ENCODE peak calls at places on chromosomes 6 and 20, in eight cellular contexts. G, N, W, M, R, P, F and T are unnamed samples.

GRCh38 chr6:149234051-149234962 is 83.2 kb upstream of the TAB2 start:
- DNase-seq in G (peak), P (peak), R (no peak), N (no peak), M (peak), F (no peak), W (peak), T (peak)

GRCh38 chr6:31898200-31899011 is 908 bp upstream of the EHMT2 start:
- DNase-seq in P (peak), M (peak), F (peak), R (peak), W (peak), G (peak), N (no peak), T (peak)

GRCh38 chr20:51525241-51526104 is 17.0 kb downstream of the NFATC2 start:
- DNase-seq in F (peak), W (peak), G (peak), N (no peak), M (no peak), R (no peak), P (peak), T (no peak)

GRCh38 chr6:132210886-132211563 is 190.2 kb downstream of the MOXD1 start:
- DNase-seq in W (no peak), R (no peak), G (no peak), P (no peak), M (no peak), F (no peak), N (no peak), T (peak)

GRCh38 chr6:155377061-155377460 is 62.8 kb upstream of the TFB1M start:
- DNase-seq in R (no peak), F (no peak), N (no peak), G (no peak), W (peak), M (no peak), P (no peak), T (peak)

GRCh38 chr6:118668761-118669411 is 17.5 kb upstream of the CEP85L start:
- DNase-seq in N (no peak), P (no peak), W (no peak), F (no peak), G (no peak), R (no peak), M (no peak), T (peak)

GRCh38 chr6:95243091-95243490 is 334.2 kb upstream of the MANEA start:
- DNase-seq in W (peak), N (no peak), F (no peak), M (no peak), G (no peak), P (no peak), R (no peak), T (no peak)

GRCh38 chr20:50304883-50305635 is 114.4 kb downstream of the CEBPB start:
- DNase-seq in F (no peak), P (no peak), G (no peak), R (no peak), N (no peak), M (no peak), W (peak), T (peak)

GRCh38 chr6:67000121-67000520 is 1293.1 kb upstream of the EYS start:
- DNase-seq in W (no peak), P (no peak), G (no peak), R (no peak), F (no peak), M (no peak), N (no peak), T (no peak)

GRCh38 chr6:163897030-163897429 is 482.5 kb downstream of the QKI start:
- DNase-seq in G (no peak), W (no peak), F (no peak), N (no peak), R (no peak), M (no peak), P (no peak), T (peak)

GRCh38 chr6:167799033-167799933 is 27.4 kb upstream of the AFDN start:
- DNase-seq in N (no peak), G (no peak), P (no peak), R (no peak), M (no peak), W (no peak), F (peak), T (no peak)

GRCh38 chr6:3023663-3024483 is 24.2 kb downstream of the NQO2 start:
- DNase-seq in M (peak), P (peak), N (peak), W (peak), R (no peak), G (peak), F (peak), T (peak)

GRCh38 chr6:26172496-26172958 is 85.3 kb downstream of the HFE start:
- DNase-seq in P (peak), M (no peak), F (no peak), W (no peak), G (peak), R (no peak), N (no peak), T (peak)

GRCh38 chr6:98525860-98526259 is 308.5 kb upstream of the POU3F2 start:
- DNase-seq in W (no peak), P (no peak), G (no peak), N (no peak), M (no peak), R (no peak), F (no peak), T (no peak)

GRCh38 chr20:15708984-15709598 is 864.2 kb downstream of the KIF16B start:
- DNase-seq in G (no peak), R (no peak), M (no peak), W (peak), F (peak), P (peak), N (no peak), T (peak)

GRCh38 chr6:149899486-149899885 is 1.6 kb upstream of the RAET1E start:
- DNase-seq in P (no peak), W (peak), G (no peak), M (no peak), F (no peak), N (no peak), R (no peak), T (no peak)

GRCh38 chr6:155372256-155372655 is 58.0 kb upstream of the TFB1M start:
- DNase-seq in M (no peak), R (no peak), G (no peak), P (no peak), N (no peak), W (no peak), F (no peak), T (no peak)

GRCh38 chr20:3483784-3484183 is 13.0 kb downstream of the ATRN start:
- DNase-seq in P (no peak), R (no peak), N (no peak), W (peak), G (no peak), M (no peak), F (no peak), T (peak)

GRCh38 chr6:163760860-163761259 is 346.3 kb downstream of the QKI start:
- DNase-seq in G (no peak), N (no peak), R (no peak), F (no peak), W (no peak), P (no peak), M (no peak), T (no peak)

GRCh38 chr20:8005033-8005432 is 14.5 kb downstream of the TMX4 start:
- DNase-seq in G (no peak), W (no peak), M (no peak), R (no peak), F (no peak), P (no peak), N (no peak), T (no peak)

GRCh38 chr20:50130995-50131394 is 18.0 kb upstream of the UBE2V1 start:
- DNase-seq in R (no peak), W (no peak), M (no peak), N (no peak), G (no peak), P (no peak), F (no peak), T (no peak)

GRCh38 chr6:140043357-140043756 is 668.9 kb upstream of the CITED2 start:
- DNase-seq in P (no peak), N (no peak), M (peak), W (peak), R (no peak), G (no peak), F (no peak), T (peak)

GRCh38 chr6:53728570-53729194 is 63.1 kb upstream of the KLHL31 start:
- DNase-seq in P (peak), M (peak), F (peak), G (peak), W (peak), N (peak), R (peak), T (peak)

GRCh38 chr6:17511084-17511483 is 89.0 kb upstream of the FAM8A1 start:
- DNase-seq in N (no peak), R (no peak), M (no peak), W (no peak), F (no peak), G (no peak), P (no peak), T (no peak)

GRCh38 chr20:1401431-1401907 is 8.6 kb upstream of the FKBP1A start:
- DNase-seq in M (no peak), P (no peak), R (no peak), F (no peak), G (no peak), W (no peak), N (no peak), T (peak)

GRCh38 chr20:24423291-24423690 is 46.1 kb upstream of the SYNDIG1 start:
- DNase-seq in F (no peak), P (no peak), R (no peak), N (no peak), G (no peak), W (no peak), M (no peak), T (no peak)

GRCh38 chr20:54163402-54163801 is 10.4 kb downstream of the CYP24A1 start:
- DNase-seq in P (no peak), G (no peak), R (no peak), W (no peak), N (no peak), F (no peak), M (no peak), T (no peak)

GRCh38 chr20:1786496-1786895 is 108.7 kb upstream of the SIRPA start:
- DNase-seq in R (no peak), M (no peak), G (no peak), P (no peak), N (no peak), F (no peak), W (no peak), T (no peak)

GRCh38 chr6:141580988-141581387 is 551.7 kb upstream of the GJE1 start:
- DNase-seq in R (no peak), F (no peak), M (no peak), W (peak), G (no peak), P (no peak), N (no peak), T (peak)

GRCh38 chr6:126963077-126963809 is 155.2 kb upstream of the RSPO3 start:
- DNase-seq in F (no peak), G (no peak), P (no peak), W (no peak), M (no peak), R (peak), N (no peak), T (no peak)

GRCh38 chr6:3194535-3195376 is 32.7 kb downstream of the TUBB2B start:
- DNase-seq in M (no peak), R (peak), G (no peak), N (no peak), F (peak), P (peak), W (no peak), T (no peak)

GRCh38 chr6:107534762-107535161 is 44.8 kb downstream of the SOBP start:
- DNase-seq in G (no peak), N (no peak), R (no peak), F (no peak), M (no peak), W (no peak), P (no peak), T (no peak)

GRCh38 chr6:125301435-125302391 is at the start of gene HDDC2:
- DNase-seq in W (peak), R (peak), M (peak), G (peak), P (peak), N (peak), F (peak), T (peak)

GRCh38 chr6:50239853-50240252 is 190.1 kb upstream of the DEFB112 start:
- DNase-seq in R (no peak), G (no peak), P (no peak), N (no peak), M (no peak), W (no peak), F (no peak), T (no peak)

GRCh38 chr6:15800821-15801617 is 138.2 kb upstream of the DTNBP1 start:
- DNase-seq in P (no peak), F (no peak), G (no peak), N (no peak), W (peak), R (no peak), M (no peak), T (peak)

GRCh38 chr6:57173056-57173885 is 1.1 kb downstream of the BAG2 start:
- DNase-seq in M (peak), N (no peak), G (peak), R (no peak), P (peak), F (peak), W (peak), T (peak)